ENCODE peak calls at places on chromosomes 4 and X, in four cellular contexts. G is fibroblast of lung, Z is GM23338, J is OCI-LY7. T is an unnamed sample.

GRCh38 chrX:136214551-136214950 is 36.6 kb downstream of the MAP7D3 start:
- DNase-seq in J (no peak), G (peak), Z (no peak), T (peak)

GRCh38 chr4:78337621-78338020 is 213.9 kb upstream of the ANXA3 start:
- DNase-seq in Z (no peak), J (no peak), G (no peak), T (no peak)

GRCh38 chr4:101282076-101282844 is 65.1 kb downstream of the PPP3CA start:
- DNase-seq in J (no peak), G (no peak), Z (peak), T (no peak)

GRCh38 chrX:67543818-67544217 is at the start of gene AR:
- DNase-seq in J (no peak), G (peak), Z (peak), T (peak)

GRCh38 chr4:19177616-19178015 is 1074.1 kb upstream of the SLIT2 start:
- DNase-seq in G (peak), J (no peak), Z (no peak), T (no peak)

GRCh38 chrX:17473021-17473420 is 98.0 kb downstream of the NHS start:
- DNase-seq in G (no peak), J (no peak), Z (no peak), T (no peak)

GRCh38 chr4:72473434-72473900 is 95.6 kb downstream of the ADAMTS3 start:
- DNase-seq in G (peak), J (no peak), Z (no peak), T (no peak)

GRCh38 chr4:102779204-102779603 is 18.4 kb upstream of the MANBA start:
- DNase-seq in Z (no peak), J (no peak), G (no peak), T (no peak)

GRCh38 chr4:127967141-127967775 is 2.1 kb downstream of the ABHD18 start:
- DNase-seq in Z (no peak), J (no peak), G (peak), T (no peak)

GRCh38 chr4:20254517-20255250 is 3.0 kb downstream of the SLIT2 start:
- DNase-seq in G (peak), Z (peak), J (no peak), T (peak)

GRCh38 chrX:19625612-19626011 is 110.3 kb upstream of the MAP3K15 start:
- DNase-seq in G (no peak), J (no peak), Z (no peak), T (no peak)

GRCh38 chr4:152307669-152308068 is 228.2 kb downstream of the FBXW7 start:
- DNase-seq in G (no peak), J (peak), Z (peak), T (no peak)

GRCh38 chr4:81173213-81173612 is 41.8 kb downstream of the PRKG2 start:
- DNase-seq in J (no peak), G (peak), Z (no peak), T (no peak)

GRCh38 chr4:182380701-182381295 is 137.6 kb downstream of the TENM3 start:
- DNase-seq in G (peak), Z (no peak), J (no peak), T (no peak)

GRCh38 chrX:53447441-53447840 is 13.3 kb upstream of the HSD17B10 start:
- DNase-seq in G (no peak), J (no peak), Z (no peak), T (no peak)

GRCh38 chrX:31258163-31258562 is 186.3 kb upstream of the FTHL17 start:
- DNase-seq in Z (no peak), J (no peak), G (no peak), T (no peak)

GRCh38 chrX:46882266-46882665 is 30.0 kb upstream of the JADE3 start:
- DNase-seq in G (no peak), J (no peak), Z (peak), T (no peak)

GRCh38 chrX:71178908-71179307 is 34.3 kb downstream of the NLGN3 start:
- DNase-seq in J (peak), G (peak), Z (peak), T (peak)

GRCh38 chr4:65661469-65661868 is 8.8 kb downstream of the EPHA5 start:
- DNase-seq in G (no peak), Z (peak), J (no peak), T (no peak)
- H2AFZ ChIP-seq in G (no peak), Z (no peak), J (no peak), T (no peak)

GRCh38 chr4:47703008-47703407 is 134.9 kb downstream of the CORIN start:
- DNase-seq in J (no peak), G (no peak), Z (peak), T (no peak)

GRCh38 chr4:47701286-47701685 is 136.6 kb downstream of the CORIN start:
- DNase-seq in Z (no peak), J (no peak), G (no peak), T (no peak)

GRCh38 chr4:47703964-47704363 is 133.9 kb downstream of the CORIN start:
- DNase-seq in J (no peak), G (no peak), Z (no peak), T (no peak)

GRCh38 chr4:47705326-47705981 is 132.4 kb downstream of the CORIN start:
- DNase-seq in G (peak), J (peak), Z (peak), T (peak)

DNA sequence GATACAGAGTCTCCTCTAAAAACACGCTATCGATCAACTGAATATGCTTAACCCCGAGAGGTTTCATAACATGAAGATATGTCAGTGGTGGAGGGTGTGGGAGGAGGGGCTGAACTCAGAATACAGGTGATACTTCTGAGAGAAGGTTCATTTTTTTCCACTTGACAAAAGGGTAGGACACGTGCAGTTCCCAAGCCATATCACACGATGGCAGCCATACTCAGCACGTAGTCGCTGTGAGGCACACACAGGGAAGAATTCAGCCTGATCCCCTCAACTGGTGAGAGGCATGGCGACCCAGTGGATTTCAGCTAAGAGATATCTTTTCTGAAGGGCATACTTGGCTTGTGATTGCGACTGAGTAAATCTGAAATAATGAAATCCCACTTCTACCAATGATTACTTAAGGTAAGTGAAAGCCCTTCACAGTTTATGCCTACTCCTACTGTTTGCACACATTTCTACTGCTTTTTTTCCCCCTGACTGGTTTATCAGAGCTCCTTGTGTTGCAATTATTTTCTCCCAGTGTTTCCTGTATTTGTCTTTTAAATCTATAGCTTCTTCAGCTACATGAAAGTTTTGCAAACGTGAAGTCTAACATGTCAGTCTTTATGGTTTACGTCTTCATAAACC is 133.1 kb downstream of the CORIN start:
- DNase-seq in G (peak), Z (peak), J (peak), T (peak)
- H2AFZ ChIP-seq in G (no peak), Z (peak), J (peak), T (peak)

DNA sequence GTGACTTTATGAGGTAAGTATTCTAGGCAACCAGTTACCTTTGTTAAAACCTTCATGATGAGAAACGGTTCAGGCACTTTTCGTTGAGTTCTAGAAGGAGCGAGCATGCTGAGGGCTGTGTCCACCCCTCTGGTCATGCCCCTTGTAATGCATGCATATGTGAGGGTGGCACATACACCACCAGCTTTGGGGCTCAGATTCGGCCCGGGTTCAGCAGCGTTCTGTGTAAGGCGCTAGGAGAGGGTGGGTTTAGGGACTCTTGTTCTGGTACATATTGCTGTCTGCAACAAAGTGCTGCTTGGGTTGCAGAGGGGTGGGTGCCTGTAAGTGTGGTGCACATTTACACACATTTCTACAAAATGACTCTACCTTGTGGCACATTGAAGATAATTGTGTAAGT is 54.5 kb downstream of the NOP14 start:
- DNase-seq in J (no peak), Z (no peak), G (no peak), T (no peak)
- H2AFZ ChIP-seq in J (no peak), Z (no peak), G (no peak), T (no peak)

GRCh38 chr4:124753941-124754581 is 41.5 kb upstream of the ANKRD50 start:
- DNase-seq in Z (peak), G (peak), J (no peak), T (peak)
- H2AFZ ChIP-seq in Z (no peak), G (no peak), J (no peak), T (no peak)

DNA sequence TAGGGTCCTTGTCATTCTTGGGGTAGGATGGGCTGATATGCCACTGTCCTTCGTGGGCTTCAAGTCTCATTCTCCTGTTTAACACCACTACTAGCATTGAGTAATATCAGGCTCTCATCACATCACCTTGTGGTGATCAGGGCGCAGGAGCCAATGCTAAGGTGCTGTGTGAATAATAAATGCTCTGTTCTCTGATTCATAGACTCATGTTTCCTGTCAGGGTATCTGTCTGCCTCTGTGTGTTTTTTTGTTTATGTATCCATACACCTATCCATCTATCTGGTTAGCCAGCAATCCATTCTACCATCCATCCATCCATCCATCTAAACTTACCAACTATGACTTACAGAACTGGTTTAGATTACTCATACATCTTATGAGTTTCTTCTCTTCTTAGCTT is 525.1 kb upstream of the ATOH1 start:
- DNase-seq in Z (no peak), G (no peak), J (no peak), T (no peak)
- H2AFZ ChIP-seq in Z (no peak), G (no peak), J (no peak), T (no peak)

GRCh38 chrX:103608305-103608963 is 671 bp downstream of the TCEAL3 start:
- DNase-seq in J (no peak), G (no peak), Z (no peak), T (no peak)
- H2AFZ ChIP-seq in J (no peak), G (peak), Z (peak), T (peak)